ENCODE peak calls at places on chromosome 1, in four cellular contexts. S is HepG2, P is K562, A is A549. W is an unnamed sample.
A peak's percentile ranks its signal among the peaks of the same experiment; 100 is the strongest.

GRCh38 chr1:234729566-234729965 is 119.6 kb upstream of the IRF2BP2 start:
- DNase-seq in A (no peak), S (no peak), P (no peak), W (no peak)

GRCh38 chr1:180117764-180118116 is 36.9 kb upstream of the QSOX1 start:
- DNase-seq in P (no peak), A (peak; percentile 50), S (no peak), W (no peak)

GRCh38 chr1:70685300-70686286 is 274.5 kb downstream of the CTH start:
- DNase-seq in A (peak; percentile 58), S (peak; percentile 68), P (peak; percentile 83), W (peak; percentile 67)

GRCh38 chr1:23120383-23120782 is 48.3 kb downstream of the LUZP1 start:
- DNase-seq in A (no peak), P (no peak), S (no peak), W (no peak)

GRCh38 chr1:27135920-27136551 is 18.9 kb downstream of the SLC9A1 start:
- DNase-seq in A (no peak), S (no peak), P (no peak), W (peak; percentile 43)

GRCh38 chr1:226656601-226657277 is 82.3 kb downstream of the ITPKB start:
- DNase-seq in A (no peak), S (no peak), P (no peak), W (no peak)

GRCh38 chr1:93620841-93621210 is 60.8 kb downstream of the BCAR3 start:
- DNase-seq in P (peak; percentile 22), A (no peak), S (no peak), W (peak; percentile 56)

GRCh38 chr1:219533280-219533679 is 79.6 kb downstream of the ZC3H11B start:
- DNase-seq in S (no peak), P (no peak), A (no peak), W (no peak)

GRCh38 chr1:171844381-171844780 is 3.1 kb downstream of the DNM3 start:
- DNase-seq in P (no peak), A (no peak), S (no peak), W (no peak)

GRCh38 chr1:171845998-171846397 is 4.7 kb downstream of the DNM3 start:
- DNase-seq in P (no peak), S (no peak), A (no peak), W (no peak)

GRCh38 chr1:171852273-171852672 is 11.0 kb downstream of the DNM3 start:
- DNase-seq in A (no peak), P (no peak), S (no peak), W (no peak)

GRCh38 chr1:171850951-171851350 is 9.7 kb downstream of the DNM3 start:
- DNase-seq in A (peak; percentile 12), S (peak; percentile 38), P (no peak), W (no peak)

GRCh38 chr1:171849245-171849898 is 8.1 kb downstream of the DNM3 start:
- DNase-seq in S (no peak), P (no peak), A (no peak), W (no peak)
- TF ChIP-seq HMGXB4 in S (no peak), P (no peak), A (no peak), W (no peak)

DNA sequence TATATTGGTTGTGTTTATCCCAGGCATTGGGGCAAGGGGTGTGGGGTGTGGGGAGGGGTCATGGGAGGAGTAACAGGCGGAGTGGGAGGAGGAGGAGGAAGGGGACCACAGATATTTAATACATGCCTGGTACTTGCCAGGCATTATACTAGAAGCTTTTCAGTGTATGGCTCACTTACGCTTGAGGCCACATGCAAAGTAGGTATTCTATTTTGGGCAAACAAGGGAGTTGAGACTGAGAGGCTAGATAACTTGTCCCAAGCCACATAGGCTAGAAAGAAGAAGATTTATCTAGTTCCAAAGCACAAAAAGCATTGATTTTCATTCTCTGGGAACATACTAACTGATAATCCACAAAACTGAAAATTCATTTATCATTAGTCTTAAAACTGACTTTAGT is 27.2 kb downstream of the NGF start:
- DNase-seq in P (no peak), S (no peak), A (no peak), W (no peak)
- TF ChIP-seq HMGXB4 in P (no peak), S (no peak), A (no peak), W (no peak)

GRCh38 chr1:43274125-43274803 is 4.5 kb downstream of the TMEM125 start:
- DNase-seq in A (peak; percentile 17), P (peak; percentile 21), S (no peak), W (no peak)

GRCh38 chr1:43273708-43274107 is 3.9 kb downstream of the TMEM125 start:
- DNase-seq in S (no peak), A (no peak), P (no peak), W (no peak)

GRCh38 chr1:43275826-43276620 is 6.2 kb downstream of the TMEM125 start:
- DNase-seq in A (no peak), S (no peak), P (no peak), W (no peak)

GRCh38 chr1:43276673-43277072 is 6.9 kb downstream of the TMEM125 start:
- DNase-seq in S (peak; percentile 87), P (no peak), A (no peak), W (no peak)

DNA sequence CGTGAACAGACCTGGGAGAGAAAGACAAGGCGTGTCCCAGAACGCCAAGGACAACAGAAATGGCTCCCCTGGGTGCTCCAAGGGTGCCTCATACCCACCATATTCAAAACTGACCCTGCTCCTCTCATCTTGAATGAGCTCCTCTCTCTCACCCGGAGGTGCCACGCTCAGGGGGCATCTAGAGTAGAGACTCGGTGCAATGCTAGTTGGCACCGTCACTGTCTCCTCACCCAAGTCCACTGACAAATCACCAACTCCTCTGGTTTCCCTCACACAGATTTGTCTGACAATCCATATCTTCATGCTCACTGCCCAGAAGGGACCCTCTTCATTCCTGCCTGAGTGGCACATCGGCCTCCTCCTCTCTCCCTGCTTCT is 5.0 kb downstream of the TMEM125 start:
- DNase-seq in P (no peak), A (no peak), S (no peak), W (no peak)
- TF ChIP-seq HMGXB4 in P (no peak), A (no peak), S (no peak), W (no peak)

DNA sequence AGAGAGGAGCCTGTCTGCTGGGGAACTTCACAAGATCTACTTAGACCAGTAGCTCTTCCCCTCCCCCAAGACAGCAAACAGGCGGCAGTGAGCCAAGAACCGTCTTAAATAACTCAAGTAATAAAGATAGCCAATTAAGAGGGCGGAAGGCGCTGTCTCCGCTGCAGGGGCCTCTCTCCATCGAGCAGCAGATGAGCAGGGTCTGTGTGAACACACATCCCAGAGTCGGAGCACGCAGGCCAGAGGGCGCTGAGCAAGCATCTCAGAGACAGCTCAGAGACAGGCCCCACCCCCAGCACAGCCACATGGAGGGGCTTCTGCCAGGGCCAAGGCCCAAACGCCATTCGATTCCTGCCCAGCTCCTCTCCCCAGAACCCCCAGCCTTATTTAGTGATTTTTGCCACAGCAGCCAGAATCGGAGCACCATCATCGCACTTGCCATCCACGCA is 11.1 kb downstream of the IFFO2 start:
- DNase-seq in P (peak; percentile 34), A (no peak), S (no peak), W (peak; percentile 52)
- TF ChIP-seq HMGXB4 in P (no peak), A (no peak), S (no peak), W (no peak)

DNA sequence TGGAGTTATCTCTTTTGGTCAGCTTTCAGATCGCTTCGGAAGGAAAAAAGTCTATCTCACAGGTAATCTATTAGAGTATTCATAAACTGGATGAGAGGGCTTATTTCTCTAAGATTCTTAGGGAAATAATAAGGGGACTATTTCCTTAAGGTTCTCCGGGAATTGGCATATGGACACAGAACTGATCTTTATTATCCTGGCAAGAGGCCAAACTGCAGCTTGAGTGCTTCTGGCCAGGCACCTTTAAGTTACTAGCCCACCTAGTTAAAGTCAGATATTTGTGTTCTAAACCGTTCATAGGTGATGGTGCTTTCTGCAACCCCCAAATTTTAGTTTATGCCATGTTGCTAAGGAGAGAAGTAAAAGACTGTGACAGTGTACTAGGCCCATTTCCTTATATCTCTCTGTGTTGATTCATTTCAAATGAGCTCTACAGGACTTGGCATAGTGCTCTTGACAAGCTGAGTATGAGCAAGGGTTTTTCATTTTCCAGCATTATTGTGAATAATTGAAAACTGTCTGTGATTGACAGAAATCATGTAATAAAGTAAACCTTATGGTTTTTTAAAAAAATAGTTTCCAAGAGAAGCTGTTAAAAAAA is 43.4 kb downstream of the SLC22A15 start:
- DNase-seq in A (no peak), P (no peak), S (no peak), W (no peak)
- TF ChIP-seq HMGXB4 in A (no peak), P (no peak), S (no peak), W (no peak)

GRCh38 chr1:203985044-203985443 is 87.9 kb upstream of the SOX13 start:
- DNase-seq in S (no peak), P (no peak), A (no peak), W (peak; percentile 71)
- TF ChIP-seq HMGXB4 in S (no peak), P (no peak), A (no peak), W (no peak)

GRCh38 chr1:99754697-99755096 is 11.7 kb downstream of the FRRS1 start:
- DNase-seq in P (no peak), S (peak; percentile 45), A (no peak), W (no peak)
- TF ChIP-seq HMGXB4 in P (no peak), S (no peak), A (no peak), W (no peak)

DNA sequence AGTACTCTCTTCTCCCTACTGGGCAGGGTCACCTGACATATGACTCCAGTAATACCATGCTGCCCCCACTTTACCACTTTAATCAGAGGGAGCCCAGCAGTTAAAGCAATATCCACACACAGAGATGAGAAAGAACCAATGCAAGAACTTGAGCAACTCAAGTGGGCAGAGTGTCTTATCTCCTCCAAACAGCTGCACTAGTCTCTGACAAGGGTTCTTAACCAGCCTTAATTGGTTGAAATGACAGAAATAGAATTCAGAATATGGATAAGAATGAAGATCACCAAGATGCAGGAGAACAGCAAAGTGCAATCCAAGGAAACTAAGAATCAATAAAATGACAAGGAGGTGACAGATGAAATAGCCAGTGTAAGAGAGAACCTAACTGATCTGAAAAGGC is 91.0 kb downstream of the KCNT2 start:
- DNase-seq in S (no peak), P (peak; percentile 75), A (no peak), W (no peak)
- TF ChIP-seq HMGXB4 in S (no peak), P (no peak), A (no peak), W (no peak)

GRCh38 chr1:53336146-53336545 is 8.3 kb upstream of the LRP8 start:
- DNase-seq in S (no peak), P (no peak), A (no peak), W (no peak)

GRCh38 chr1:53332833-53333232 is 5.0 kb upstream of the LRP8 start:
- DNase-seq in A (no peak), S (no peak), P (no peak), W (no peak)

GRCh38 chr1:53335661-53336060 is 7.8 kb upstream of the LRP8 start:
- DNase-seq in A (no peak), S (no peak), P (no peak), W (no peak)

GRCh38 chr1:53334781-53335180 is 6.9 kb upstream of the LRP8 start:
- DNase-seq in P (no peak), A (no peak), S (no peak), W (no peak)

DNA sequence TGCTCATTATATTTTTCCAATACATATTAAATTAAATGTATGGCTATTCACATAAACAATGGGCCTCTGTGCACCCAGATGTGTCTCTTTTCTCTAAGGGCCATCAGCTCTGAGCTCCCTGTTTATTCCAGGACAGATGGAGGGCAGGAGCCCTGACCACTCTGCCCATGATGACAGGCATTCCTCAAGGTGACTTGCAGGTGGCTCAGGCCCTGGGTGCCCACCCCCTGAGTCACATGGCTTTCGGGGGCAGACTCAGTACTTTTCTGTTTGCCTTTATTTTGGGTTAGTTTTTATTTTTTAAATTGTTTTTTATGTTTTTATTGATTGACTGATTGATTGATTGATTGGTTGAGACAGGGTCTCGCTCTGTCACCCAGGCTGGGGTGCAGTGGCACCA is 6.4 kb upstream of the LRP8 start:
- DNase-seq in A (no peak), S (no peak), P (no peak), W (no peak)
- TF ChIP-seq HMGXB4 in A (no peak), S (no peak), P (no peak), W (no peak)

W was measured in WTC11.